ENCODE peak calls at places on chromosome 7, in five cellular contexts. Z is bronchial epithelial cell, Y is AG09309, M is body of pancreas, D is A673. L is an unnamed sample.

GRCh38 chr7:127828843-127829502 is 177.0 kb downstream of the SND1 start:
- DNase-seq in Z (no peak), Y (no peak), M (no peak), D (no peak), L (no peak)

GRCh38 chr7:135855836-135856235 is 107.2 kb upstream of the FAM180A start:
- DNase-seq in Z (peak; percentile 71), Y (no peak), M (no peak), D (peak; percentile 87), L (peak; percentile 34)

GRCh38 chr7:129875745-129876411 is 76.9 kb downstream of the UBE2H start:
- DNase-seq in Z (peak; percentile 89), Y (no peak), M (no peak), D (no peak), L (peak; percentile 40)

GRCh38 chr7:36391436-36392198 is 2.0 kb downstream of the ANLN start:
- DNase-seq in Z (peak; percentile 58), Y (no peak), M (no peak), D (no peak), L (no peak)

GRCh38 chr7:1920266-1920681 is 250.2 kb downstream of the ELFN1 start:
- DNase-seq in Z (no peak), Y (no peak), M (no peak), D (no peak), L (no peak)

GRCh38 chr7:143485500-143485899 is 7.8 kb downstream of the TAS2R41 start:
- DNase-seq in Z (no peak), Y (peak; percentile 53), M (no peak), D (no peak), L (peak; percentile 69)

GRCh38 chr7:100886936-100887185 is 2.7 kb downstream of the UFSP1 start:
- DNase-seq in Z (no peak), Y (no peak), M (no peak), D (no peak), L (no peak)

GRCh38 chr7:150375662-150376521 is 3.2 kb upstream of the ZNF775 start:
- DNase-seq in Z (no peak), Y (no peak), M (no peak), D (peak; percentile 64), L (no peak)

GRCh38 chr7:2180081-2180480 is 52.7 kb downstream of the MAD1L1 start:
- DNase-seq in Z (no peak), Y (no peak), M (no peak), D (no peak), L (no peak)

GRCh38 chr7:45088146-45088701 is 545 bp downstream of the NACAD start:
- DNase-seq in Z (no peak), Y (no peak), M (no peak), D (no peak), L (no peak)

GRCh38 chr7:41222704-41223103 is 480.2 kb downstream of the INHBA start:
- DNase-seq in Z (peak; percentile 87), Y (no peak), M (no peak), D (no peak), L (peak; percentile 28)

GRCh38 chr7:2480071-2480410 is 3.8 kb upstream of the GRIFIN start:
- DNase-seq in Z (no peak), Y (no peak), M (no peak), D (no peak), L (no peak)

GRCh38 chr7:107528461-107528860 is 35.3 kb downstream of the COG5 start:
- DNase-seq in Z (peak; percentile 64), Y (peak; percentile 28), M (no peak), D (no peak), L (peak; percentile 73)

GRCh38 chr7:66356277-66356721 is 151.2 kb downstream of the TPST1 start:
- DNase-seq in Z (no peak), Y (peak; percentile 35), M (no peak), D (no peak), L (peak; percentile 62)

DNA sequence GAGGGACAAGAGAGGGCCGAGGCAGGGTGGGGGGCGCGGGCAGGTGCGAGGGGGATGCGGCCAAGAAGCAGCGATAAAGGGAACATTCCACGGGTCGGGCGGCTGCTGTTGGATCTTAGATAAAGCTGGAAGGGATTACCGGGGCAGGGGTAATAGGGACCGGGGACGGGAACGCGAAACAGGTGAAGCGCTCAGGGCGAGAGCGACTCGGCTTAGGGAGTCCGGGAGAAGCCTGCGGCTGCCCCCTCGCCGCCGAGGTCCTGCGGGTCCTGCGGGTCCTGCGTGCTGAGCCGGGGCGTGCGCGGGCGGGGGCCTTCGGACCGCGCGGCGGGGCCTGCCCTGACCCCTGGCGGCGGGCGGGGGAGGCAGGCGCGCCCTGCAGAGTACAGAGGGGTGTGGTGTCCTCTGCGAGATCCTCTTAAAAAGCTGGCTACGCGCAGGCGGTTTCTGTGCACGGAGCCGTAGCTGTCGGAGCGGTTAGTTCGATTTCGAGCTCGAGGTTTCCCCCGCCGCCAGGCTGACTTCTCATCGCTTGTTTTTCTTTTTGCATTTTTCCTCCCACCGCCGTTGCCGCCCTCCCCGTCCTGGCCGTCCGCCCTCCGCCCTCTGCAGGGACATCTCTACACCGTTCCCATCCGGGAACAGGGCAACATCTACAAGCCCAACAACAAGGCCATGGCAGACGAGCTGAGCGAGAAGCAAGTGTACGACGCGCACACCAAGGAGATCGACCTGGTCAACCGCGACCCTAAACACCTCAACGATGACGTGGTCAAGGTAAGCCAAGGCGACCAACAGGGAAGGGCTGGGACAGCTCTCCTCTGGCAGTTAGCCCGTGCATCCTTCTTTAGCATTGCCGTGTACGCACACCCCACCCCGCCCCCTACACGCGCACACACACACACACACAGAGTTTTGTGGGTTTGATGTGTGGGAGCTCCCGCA is 1.3 kb downstream of the CAV1 start:
- DNase-seq in Z (peak; percentile 51), Y (peak; percentile 63), M (peak; percentile 72), D (peak; percentile 90), L (peak; percentile 89)
- H3K4me3 ChIP-seq in Z (peak overlapping the region; percentile 50), Y (peak overlapping the region; percentile 98), M (peak overlapping the region; percentile 23), D (peak overlapping the region; percentile 90), L (peak overlapping the region; percentile 95)

DNA sequence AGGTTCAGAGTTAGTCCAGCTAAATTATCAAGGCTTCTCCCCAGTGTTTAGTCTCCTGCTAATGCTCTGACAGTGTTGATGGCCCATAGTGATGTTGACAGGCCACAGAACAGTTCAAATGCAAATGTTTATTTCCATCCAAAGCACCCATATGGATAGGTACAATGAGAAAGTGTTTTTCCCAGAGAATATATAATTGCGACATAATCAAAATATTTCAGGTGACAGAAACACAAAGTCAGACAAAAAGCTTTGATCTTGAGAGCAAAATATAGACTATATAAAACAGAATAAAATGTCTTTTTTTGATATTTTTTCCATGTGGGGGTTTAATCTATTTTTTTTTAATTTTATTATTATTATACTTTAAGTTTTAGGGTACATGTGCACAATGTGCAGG is 642.3 kb upstream of the SEMA3D start:
- DNase-seq in Z (no peak), Y (no peak), M (no peak), D (no peak), L (no peak)
- H3K4me3 ChIP-seq in Z (no peak overlapping the region), Y (no peak overlapping the region), M (no peak overlapping the region), D (no peak overlapping the region), L (no peak overlapping the region)

DNA sequence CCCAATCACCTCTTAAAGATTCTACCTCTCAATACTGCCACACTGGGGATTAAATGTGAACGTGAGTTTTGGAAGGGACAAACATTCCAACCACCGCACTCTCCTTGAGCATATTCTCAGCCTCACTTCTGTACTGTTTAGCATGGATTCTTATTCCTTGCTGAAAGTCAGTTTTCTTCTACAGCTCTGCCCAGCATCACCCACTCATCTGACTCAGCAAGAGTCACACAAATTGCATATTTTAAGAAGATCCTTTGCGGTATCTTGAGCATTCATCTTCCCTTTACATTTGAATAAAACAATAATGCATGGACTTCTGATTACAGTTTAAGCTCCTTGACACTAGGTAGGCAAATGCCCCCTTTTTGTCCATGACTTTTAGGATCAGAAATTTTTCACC is 251.6 kb upstream of the MKLN1 start:
- DNase-seq in Z (peak; percentile 79), Y (no peak), M (no peak), D (peak; percentile 48), L (peak; percentile 73)
- H3K4me3 ChIP-seq in Z (no peak overlapping the region), Y (no peak overlapping the region), M (no peak overlapping the region), D (no peak overlapping the region), L (no peak overlapping the region)

GRCh38 chr7:50793115-50793946 is 10.6 kb upstream of the GRB10 start:
- DNase-seq in Z (no peak), Y (no peak), M (peak; percentile 85), D (no peak), L (peak; percentile 56)

GRCh38 chr7:50795253-50795652 is 12.6 kb upstream of the GRB10 start:
- DNase-seq in Z (no peak), Y (no peak), M (no peak), D (no peak), L (no peak)

GRCh38 chr7:50795831-50796230 is 13.1 kb upstream of the GRB10 start:
- DNase-seq in Z (no peak), Y (no peak), M (peak; percentile 70), D (no peak), L (no peak)

GRCh38 chr7:50792342-50793114 is 9.8 kb upstream of the GRB10 start:
- DNase-seq in Z (peak; percentile 32), Y (no peak), M (peak; percentile 33), D (no peak), L (peak; percentile 49)

GRCh38 chr7:50793947-50794570 is 11.4 kb upstream of the GRB10 start:
- DNase-seq in Z (no peak), Y (no peak), M (no peak), D (no peak), L (no peak)
- H3K4me3 ChIP-seq in Z (peak overlapping the region; percentile 33), Y (peak overlapping the region; percentile 38), M (no peak overlapping the region), D (no peak overlapping the region), L (peak overlapping the region; percentile 60)

GRCh38 chr7:5636914-5637313 is 144.5 kb downstream of the RNF216 start:
- DNase-seq in Z (peak; percentile 55), Y (peak; percentile 52), M (peak; percentile 42), D (peak; percentile 94), L (peak; percentile 92)
- H3K4me3 ChIP-seq in Z (no peak overlapping the region), Y (no peak overlapping the region), M (no peak overlapping the region), D (peak overlapping the region; percentile 8), L (peak overlapping the region; percentile 1)

DNA sequence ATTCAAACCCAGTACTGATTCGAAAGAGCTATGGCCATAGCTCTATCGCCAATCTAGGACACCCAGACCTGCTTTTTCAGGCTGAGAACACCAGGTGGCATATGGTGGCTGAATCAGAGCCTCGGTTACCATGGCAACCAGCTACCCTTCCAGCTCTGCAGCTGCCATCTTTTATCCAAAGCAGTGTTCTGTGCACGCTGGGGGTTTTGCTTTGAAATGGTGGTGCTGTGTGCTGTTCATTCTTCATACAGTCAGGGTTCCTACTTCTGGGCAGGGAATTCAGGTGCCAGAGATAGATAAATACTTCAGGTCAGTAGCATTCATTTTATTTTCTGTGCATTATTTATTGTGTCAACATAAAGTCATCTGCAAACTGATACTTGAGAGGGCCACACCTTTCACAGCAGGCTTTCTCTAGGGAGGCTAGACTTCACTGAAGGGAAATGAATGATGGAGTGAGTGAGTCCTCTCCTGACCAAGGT is 85.4 kb downstream of the AKR1D1 start:
- DNase-seq in Z (peak; percentile 79), Y (peak; percentile 67), M (peak; percentile 95), D (peak; percentile 91), L (peak; percentile 68)
- H3K4me3 ChIP-seq in Z (no peak overlapping the region), Y (no peak overlapping the region), M (no peak overlapping the region), D (no peak overlapping the region), L (no peak overlapping the region)

DNA sequence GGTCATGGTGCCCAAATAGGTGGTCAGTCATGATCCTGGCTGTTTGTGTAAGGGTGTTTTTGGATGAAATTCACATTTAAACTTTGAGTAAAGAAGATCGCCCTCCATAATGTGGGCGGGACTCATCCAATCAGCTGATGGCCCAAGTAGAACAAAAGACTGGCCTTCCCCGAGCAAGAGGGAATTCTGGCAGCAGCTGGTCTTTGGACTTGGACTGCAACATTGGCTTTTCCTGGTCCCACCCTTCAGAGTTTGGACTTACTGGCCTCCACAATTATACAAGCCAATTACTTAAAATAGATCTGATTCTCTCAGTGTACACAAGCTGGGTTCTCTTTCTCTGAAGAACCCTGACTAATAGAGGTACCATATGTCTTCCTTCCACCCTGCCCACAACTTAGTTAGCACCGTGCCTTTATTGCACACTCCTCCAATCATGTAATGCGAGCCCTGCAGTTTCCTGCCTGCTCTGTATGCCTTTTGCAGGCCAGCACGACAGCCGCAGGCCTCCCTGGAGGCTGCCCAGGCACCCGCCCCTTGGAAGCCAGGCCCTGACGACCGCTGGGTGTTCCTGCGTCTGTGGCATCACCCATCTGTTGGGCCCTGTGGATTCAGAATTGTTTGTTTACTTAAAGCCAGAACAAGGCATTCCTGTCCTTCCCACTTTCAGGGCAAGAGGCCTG is 1.2 kb upstream of the INMT start:
- DNase-seq in Z (no peak), Y (peak; percentile 84), M (peak; percentile 46), D (no peak), L (peak; percentile 98)
- H3K4me3 ChIP-seq in Z (no peak overlapping the region), Y (no peak overlapping the region), M (no peak overlapping the region), D (no peak overlapping the region), L (no peak overlapping the region)